ENCODE peak calls at places on chromosome 18, in eight cellular contexts. H is glutamatergic neuron, Q is psoas muscle, F is OCI-LY7, X is K562, T is BJ, Z is HCT116, J is GM12865. O is an unnamed sample.

GRCh38 chr18:64164883-64165282 is 16.0 kb upstream of the LINC00305 start:
- DNase-seq in H (no peak), Q (no peak), F (no peak), X (no peak), T (no peak), Z (no peak), J (no peak), O (no peak)

GRCh38 chr18:66638856-66639621 is 35.1 kb upstream of the CDH19 start:
- DNase-seq in H (no peak), Q (no peak), F (no peak), X (no peak), T (no peak), Z (no peak), J (no peak), O (no peak)

GRCh38 chr18:5600376-5601071 is 56.7 kb upstream of the EPB41L3 start:
- DNase-seq in H (no peak), Q (no peak), F (peak), X (no peak), T (no peak), Z (no peak), J (no peak), O (no peak)

GRCh38 chr18:43129946-43130523 is 14.6 kb upstream of the RIT2 start:
- DNase-seq in H (no peak), Q (no peak), F (no peak), X (no peak), T (no peak), Z (no peak), J (no peak), O (no peak)

GRCh38 chr18:6022089-6022444 is 126.7 kb upstream of the TMEM200C start:
- DNase-seq in H (no peak), Q (no peak), F (no peak), X (no peak), T (no peak), Z (no peak), J (peak), O (no peak)

GRCh38 chr18:4541588-4541987 is 86.5 kb upstream of the DLGAP1 start:
- DNase-seq in H (no peak), Q (no peak), F (no peak), X (no peak), T (no peak), Z (no peak), J (no peak), O (no peak)

GRCh38 chr18:31241900-31242409 is 76.0 kb upstream of the DSG1 start:
- DNase-seq in H (peak), Q (no peak), F (no peak), X (peak), T (no peak), Z (peak), J (no peak), O (no peak)

GRCh38 chr18:58314284-58314683 is 270.3 kb downstream of the NEDD4L start:
- DNase-seq in H (no peak), Q (peak), F (no peak), X (peak), T (peak), Z (peak), J (no peak), O (no peak)

GRCh38 chr18:54878662-54879058 is 50.4 kb downstream of the RAB27B start:
- DNase-seq in H (no peak), Q (no peak), F (no peak), X (no peak), T (no peak), Z (no peak), J (no peak), O (no peak)

GRCh38 chr18:47883771-47884413 is 46.6 kb downstream of the SMAD2 start:
- DNase-seq in H (no peak), Q (no peak), F (no peak), X (no peak), T (no peak), Z (no peak), J (no peak), O (peak)

GRCh38 chr18:9513971-9514512 is 38.7 kb downstream of the RALBP1 start:
- DNase-seq in H (no peak), Q (no peak), F (no peak), X (no peak), T (peak), Z (no peak), J (no peak), O (no peak)

GRCh38 chr18:5618037-5618688 is 74.4 kb upstream of the EPB41L3 start:
- DNase-seq in H (no peak), Q (no peak), F (no peak), X (no peak), T (no peak), Z (no peak), J (no peak), O (no peak)

GRCh38 chr18:60067426-60068210 is 167.8 kb downstream of the PMAIP1 start:
- DNase-seq in H (no peak), Q (no peak), F (no peak), X (no peak), T (no peak), Z (no peak), J (no peak), O (no peak)

GRCh38 chr18:13163167-13163927 is 55.2 kb upstream of the LDLRAD4 start:
- DNase-seq in H (no peak), Q (no peak), F (no peak), X (no peak), T (no peak), Z (no peak), J (no peak), O (no peak)

GRCh38 chr18:77127769-77128671 is 4.6 kb downstream of the MBP start:
- DNase-seq in H (no peak), Q (peak), F (peak), X (no peak), T (peak), Z (no peak), J (peak), O (peak)

GRCh38 chr18:67608909-67609308 is 92.4 kb upstream of the DSEL start:
- DNase-seq in H (no peak), Q (no peak), F (no peak), X (no peak), T (no peak), Z (no peak), J (no peak), O (no peak)

GRCh38 chr18:35694803-35695202 is 113.3 kb downstream of the GALNT1 start:
- DNase-seq in H (no peak), Q (no peak), F (no peak), X (no peak), T (no peak), Z (no peak), J (peak), O (no peak)

GRCh38 chr18:7370812-7371211 is 139.9 kb downstream of the LRRC30 start:
- DNase-seq in H (no peak), Q (peak), F (no peak), X (no peak), T (no peak), Z (no peak), J (no peak), O (no peak)

GRCh38 chr18:35371412-35372195 is 5.5 kb downstream of the ZNF396 start:
- DNase-seq in H (no peak), Q (no peak), F (no peak), X (no peak), T (no peak), Z (no peak), J (no peak), O (no peak)

GRCh38 chr18:2547477-2548087 is 23.7 kb downstream of the METTL4 start:
- DNase-seq in H (no peak), Q (no peak), F (peak), X (peak), T (no peak), Z (peak), J (peak), O (no peak)

GRCh38 chr18:12944724-12945123 is 3.1 kb upstream of the SEH1L start:
- DNase-seq in H (no peak), Q (peak), F (peak), X (no peak), T (no peak), Z (no peak), J (no peak), O (no peak)

GRCh38 chr18:58813090-58813489 is 51.6 kb upstream of the ZNF532 start:
- DNase-seq in H (no peak), Q (no peak), F (no peak), X (no peak), T (no peak), Z (no peak), J (no peak), O (no peak)

GRCh38 chr18:10299686-10300085 is 154.7 kb upstream of the APCDD1 start:
- DNase-seq in H (no peak), Q (no peak), F (no peak), X (no peak), T (peak), Z (no peak), J (no peak), O (no peak)

GRCh38 chr18:32276896-32277295 is 87.1 kb downstream of the MEP1B start:
- DNase-seq in H (no peak), Q (no peak), F (no peak), X (no peak), T (no peak), Z (no peak), J (no peak), O (no peak)

GRCh38 chr18:39348757-39349156 is 1783.2 kb upstream of the CELF4 start:
- DNase-seq in H (no peak), Q (no peak), F (no peak), X (no peak), T (no peak), Z (no peak), J (no peak), O (no peak)

GRCh38 chr18:3624818-3625716 is 175.1 kb downstream of the TGIF1 start:
- DNase-seq in H (no peak), Q (peak), F (no peak), X (peak), T (peak), Z (peak), J (peak), O (peak)

GRCh38 chr18:63002305-63002704 is 287.0 kb downstream of the PHLPP1 start:
- DNase-seq in H (no peak), Q (no peak), F (no peak), X (no peak), T (no peak), Z (no peak), J (no peak), O (no peak)
- TF ChIP-seq CTCF in H (no peak), Q (no peak), F (no peak), X (no peak), T (no peak), Z (no peak), J (no peak), O (no peak)

DNA sequence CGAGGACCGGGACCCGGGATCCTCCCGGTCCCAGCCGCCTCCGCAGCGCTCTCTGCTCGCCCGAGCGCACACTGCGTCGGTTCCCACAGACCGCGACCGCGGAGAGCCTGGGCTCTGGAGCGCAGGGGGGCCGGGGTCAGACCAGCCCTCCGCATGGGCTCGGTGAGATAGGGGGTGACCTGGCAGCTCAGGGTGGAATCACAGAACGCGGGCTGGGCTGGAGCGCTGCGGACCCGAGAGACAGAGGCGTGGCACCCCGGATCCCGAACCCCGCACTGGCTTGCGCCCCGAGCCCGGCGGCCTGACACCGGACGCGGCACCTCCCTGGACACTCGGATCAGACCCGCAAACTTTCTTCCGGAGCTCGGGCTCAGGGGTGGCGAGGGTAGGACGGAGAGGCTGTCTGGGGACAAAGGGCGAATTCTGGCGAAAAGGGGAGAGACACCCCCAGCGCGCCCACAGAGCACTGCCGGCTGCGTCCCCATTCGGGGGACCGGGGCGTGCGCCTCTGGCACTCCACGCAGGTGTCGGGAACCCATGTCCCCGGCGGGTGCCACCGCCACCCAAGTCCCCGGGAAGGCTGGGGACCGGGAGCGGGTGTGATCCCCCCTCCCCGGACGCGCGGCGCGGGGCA is 582 bp downstream of the DIPK1C start:
- DNase-seq in H (peak), Q (no peak), F (no peak), X (no peak), T (no peak), Z (no peak), J (no peak), O (no peak)
- TF ChIP-seq CTCF in H (no peak), Q (no peak), F (no peak), X (no peak), T (no peak), Z (no peak), J (no peak), O (no peak)

DNA sequence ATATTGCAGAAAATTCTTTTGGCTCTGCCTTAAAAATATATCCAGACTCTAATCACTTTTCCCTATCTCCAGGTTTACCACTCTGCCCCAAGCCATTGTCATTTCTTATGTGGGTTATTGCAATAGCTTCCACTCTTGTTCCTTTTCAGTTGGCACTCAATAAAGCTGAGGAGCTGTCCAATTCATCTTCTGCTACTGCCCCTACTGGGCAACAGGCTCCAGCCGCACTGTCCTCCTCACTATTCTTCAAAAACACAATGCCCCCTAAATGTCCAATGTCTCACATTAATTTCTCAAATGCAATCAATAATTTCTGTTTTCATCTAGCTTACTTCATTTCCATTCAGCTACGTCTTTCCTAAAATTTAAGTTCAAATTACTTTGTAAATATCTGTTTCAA is 1262.5 kb upstream of the CDH2 start:
- DNase-seq in H (no peak), Q (no peak), F (no peak), X (no peak), T (no peak), Z (no peak), J (no peak), O (no peak)
- TF ChIP-seq CTCF in H (no peak), Q (no peak), F (no peak), X (no peak), T (peak), Z (no peak), J (no peak), O (no peak)

DNA sequence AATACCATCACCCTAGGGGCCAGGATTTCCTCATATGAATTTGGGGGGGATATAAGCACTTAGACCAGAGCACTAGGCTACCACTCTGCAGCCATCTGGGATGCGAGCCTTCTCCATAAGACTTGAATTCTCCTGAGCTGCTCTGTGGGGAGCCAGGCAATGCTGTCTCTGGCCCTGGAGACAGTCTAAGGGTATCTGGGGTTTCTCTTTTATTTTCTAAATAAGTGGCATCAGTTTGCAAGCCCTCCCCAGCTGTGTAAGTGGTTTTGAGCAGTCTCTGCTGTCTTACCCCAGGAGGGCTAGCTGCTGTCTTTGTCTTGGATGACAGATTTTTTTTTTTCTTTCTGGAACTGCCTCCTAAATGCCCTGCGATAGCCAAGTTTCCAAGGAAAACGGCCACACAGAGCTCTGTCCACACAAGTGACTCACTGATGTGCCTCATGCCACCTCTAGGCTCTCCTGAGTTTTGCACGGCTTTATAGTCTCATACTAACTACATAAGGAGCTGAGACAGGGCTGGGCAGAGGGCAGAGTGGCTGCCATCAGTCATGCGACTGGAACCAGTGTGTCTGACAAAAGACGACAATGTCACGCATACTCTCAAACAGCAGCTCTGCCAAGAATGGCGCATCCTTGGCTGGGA is 37.2 kb upstream of the THOC1 start:
- DNase-seq in H (no peak), Q (no peak), F (no peak), X (no peak), T (no peak), Z (no peak), J (no peak), O (no peak)
- TF ChIP-seq CTCF in H (no peak), Q (no peak), F (no peak), X (no peak), T (no peak), Z (no peak), J (no peak), O (no peak)

GRCh38 chr18:70069965-70070364 is 122.3 kb upstream of the CD226 start:
- DNase-seq in H (no peak), Q (no peak), F (no peak), X (no peak), T (no peak), Z (no peak), J (no peak), O (no peak)

GRCh38 chr18:70073442-70073841 is 125.8 kb upstream of the CD226 start:
- DNase-seq in H (no peak), Q (no peak), F (no peak), X (no peak), T (no peak), Z (no peak), J (no peak), O (no peak)

GRCh38 chr18:70074091-70074490 is 126.4 kb upstream of the CD226 start:
- DNase-seq in H (no peak), Q (no peak), F (no peak), X (no peak), T (no peak), Z (no peak), J (no peak), O (no peak)

GRCh38 chr18:70072678-70073077 is 125.0 kb upstream of the CD226 start:
- DNase-seq in H (no peak), Q (no peak), F (no peak), X (no peak), T (no peak), Z (no peak), J (peak), O (no peak)

DNA sequence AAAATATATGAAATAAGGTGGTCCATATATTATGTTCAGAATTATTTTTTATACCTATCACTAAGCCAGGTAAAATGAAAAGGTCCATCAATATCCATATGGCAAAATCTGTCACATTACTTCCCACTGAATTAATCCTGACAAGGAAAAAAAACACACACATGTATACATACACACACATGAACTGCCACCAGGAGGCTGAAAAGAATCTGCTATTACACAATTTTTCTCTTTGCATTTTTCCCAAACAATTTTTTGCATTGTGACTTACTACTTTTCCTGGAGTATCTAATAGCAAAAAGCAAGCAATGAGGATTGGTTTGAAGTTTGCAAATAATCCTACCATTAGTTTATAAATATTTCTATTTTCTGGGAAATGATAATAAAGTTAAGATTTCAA is 128.2 kb upstream of the CD226 start:
- DNase-seq in H (no peak), Q (no peak), F (no peak), X (no peak), T (no peak), Z (no peak), J (no peak), O (no peak)
- TF ChIP-seq CTCF in H (peak), Q (no peak), F (no peak), X (no peak), T (peak), Z (no peak), J (no peak), O (no peak)

DNA sequence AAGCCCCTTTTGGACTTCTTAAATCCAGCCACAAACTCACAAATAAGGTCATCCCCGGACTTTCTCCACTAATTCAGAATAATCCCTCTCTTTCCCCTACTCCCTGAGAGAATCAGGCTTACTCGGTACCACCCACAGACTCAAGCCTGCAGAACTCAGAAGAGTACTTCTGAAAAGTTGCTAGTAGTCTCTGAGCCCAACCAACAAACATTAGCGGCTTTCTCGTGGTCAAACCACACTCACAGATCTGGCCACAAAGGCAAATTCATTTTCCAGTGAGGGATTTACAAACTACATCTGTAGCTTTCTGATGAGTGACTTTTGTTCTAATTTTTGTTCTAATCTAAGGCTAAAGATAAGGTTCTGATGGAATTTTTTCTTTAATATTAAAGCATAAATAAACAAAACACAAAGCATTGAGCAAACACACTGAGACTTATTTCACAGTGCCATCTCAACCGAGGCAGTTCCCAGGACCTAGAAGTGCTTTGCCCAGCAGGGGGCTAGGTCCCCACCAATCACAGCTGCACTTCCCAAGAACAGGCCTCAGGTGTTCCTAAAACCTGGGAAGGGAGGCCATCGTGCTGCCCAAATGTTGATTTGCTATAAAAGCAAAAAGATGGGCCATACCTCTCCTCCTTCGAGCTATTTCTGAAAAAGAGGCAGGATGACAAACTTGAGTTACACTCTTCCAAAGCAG is 110.7 kb downstream of the COLEC12 start:
- DNase-seq in H (no peak), Q (no peak), F (no peak), X (peak), T (no peak), Z (no peak), J (peak), O (peak)
- TF ChIP-seq CTCF in H (no peak), Q (no peak), F (peak), X (no peak), T (no peak), Z (no peak), J (no peak), O (no peak)

GRCh38 chr18:53375641-53376040 is 848.8 kb downstream of the MBD2 start:
- DNase-seq in H (no peak), Q (no peak), F (no peak), X (no peak), T (no peak), Z (no peak), J (no peak), O (no peak)

GRCh38 chr18:53382870-53383269 is 841.6 kb downstream of the MBD2 start:
- DNase-seq in H (no peak), Q (no peak), F (no peak), X (no peak), T (no peak), Z (no peak), J (no peak), O (no peak)

GRCh38 chr18:53385889-53386288 is 838.6 kb downstream of the MBD2 start:
- DNase-seq in H (no peak), Q (no peak), F (no peak), X (no peak), T (no peak), Z (no peak), J (no peak), O (no peak)

DNA sequence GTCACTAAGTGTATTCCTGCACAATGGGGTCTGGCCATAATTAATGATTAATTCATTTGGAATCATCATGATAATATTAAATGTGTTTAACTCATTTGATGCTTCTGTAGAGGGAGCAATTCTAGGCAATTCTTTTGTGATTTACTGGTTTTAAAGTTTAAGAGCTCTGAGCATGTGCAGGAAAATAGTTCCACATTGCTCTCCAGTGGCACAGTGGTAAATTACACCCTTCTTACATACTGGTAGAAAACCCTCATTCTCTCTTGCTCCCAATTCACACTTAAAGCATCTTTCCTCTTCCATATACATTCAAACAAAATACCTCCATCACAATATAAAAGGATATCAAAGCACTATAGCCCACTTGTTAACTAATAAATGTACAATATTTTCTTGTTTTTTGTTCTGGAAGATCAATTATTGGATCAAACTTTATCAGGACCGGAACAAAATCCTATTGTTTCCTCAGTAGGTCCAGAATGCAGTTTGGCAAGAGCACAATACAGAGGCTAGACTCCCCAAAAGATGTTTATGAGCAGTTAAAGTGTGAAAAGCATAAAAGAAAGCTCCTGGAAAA is 844.3 kb downstream of the MBD2 start:
- DNase-seq in H (no peak), Q (no peak), F (peak), X (peak), T (no peak), Z (peak), J (peak), O (no peak)
- TF ChIP-seq CTCF in H (peak), Q (no peak), F (peak), X (peak), T (peak), Z (no peak), J (peak), O (peak)